ENCODE peak calls at places on chromosomes 11 and 22, in four cellular contexts. N, H, O and C are unnamed samples.

GRCh38 chr11:70826541-70826943 is 425.8 kb downstream of the SHANK2 start:
- DNase-seq in N (no peak), H (peak; percentile 69), O (no peak), C (no peak)

GRCh38 chr22:43587574-43587973 is 175.8 kb downstream of the MPPED1 start:
- DNase-seq in N (no peak), H (no peak), O (no peak), C (no peak)

GRCh38 chr11:108559340-108559739 is 34.2 kb downstream of the EXPH5 start:
- DNase-seq in N (no peak), H (no peak), O (no peak), C (no peak)

GRCh38 chr22:27809226-27809625 is 7.7 kb upstream of the MN1 start:
- DNase-seq in N (no peak), H (no peak), O (no peak), C (peak; percentile 20)

GRCh38 chr11:71436861-71437260 is 11.3 kb downstream of the DHCR7 start:
- DNase-seq in N (no peak), H (no peak), O (no peak), C (no peak)

GRCh38 chr11:69711824-69712801 is 8.3 kb upstream of the FGF19 start:
- DNase-seq in N (no peak), H (no peak), O (no peak), C (no peak)

GRCh38 chr11:75635009-75635909 is 33.6 kb downstream of the MAP6 start:
- DNase-seq in N (no peak), H (no peak), O (no peak), C (no peak)

GRCh38 chr11:12789574-12789973 is 115.4 kb downstream of the TEAD1 start:
- DNase-seq in N (no peak), H (no peak), O (no peak), C (no peak)

GRCh38 chr22:39266398-39267030 is 21.7 kb upstream of the PDGFB start:
- DNase-seq in N (peak; percentile 76), H (no peak), O (peak; percentile 96), C (no peak)

GRCh38 chr11:125938418-125938817 is 7.4 kb upstream of the VSIG10L2 start:
- DNase-seq in N (no peak), H (peak; percentile 31), O (no peak), C (no peak)

GRCh38 chr22:47101321-47101885 is 339.0 kb downstream of the TBC1D22A start:
- DNase-seq in N (no peak), H (no peak), O (no peak), C (no peak)

DNA sequence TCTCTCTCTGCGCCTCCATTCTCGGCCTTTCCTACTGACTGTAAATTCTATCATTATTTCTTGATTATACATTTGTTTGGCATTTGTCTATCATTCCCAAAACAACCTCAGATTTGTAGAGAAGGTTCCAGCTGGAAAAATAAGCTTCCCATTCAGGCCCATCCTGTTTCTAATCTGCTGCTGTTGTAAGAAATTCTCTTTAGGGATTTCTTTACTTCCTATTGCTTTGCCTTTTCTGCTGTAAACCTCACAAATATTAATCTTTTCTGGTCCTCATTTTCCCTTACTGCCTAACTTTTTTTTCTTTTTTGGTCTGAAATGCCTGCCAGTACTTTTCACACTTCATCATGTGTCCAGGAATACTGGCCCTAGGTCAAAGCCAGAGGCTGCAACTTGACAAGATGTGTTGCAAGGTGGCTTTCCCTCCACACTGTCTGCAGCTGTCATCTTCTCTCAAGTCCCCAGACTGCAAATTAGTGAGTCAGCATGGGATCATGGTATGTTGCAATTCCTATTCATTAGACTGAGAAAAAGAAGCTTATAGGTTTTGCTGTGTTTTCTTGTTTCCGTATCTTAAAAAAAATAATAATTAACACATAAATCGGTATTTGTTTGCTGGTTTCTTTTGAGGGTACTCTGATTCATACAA is 858.7 kb upstream of the CHORDC1 start:
- DNase-seq in N (no peak), H (no peak), O (no peak), C (no peak)
- TF ChIP-seq CBX5 in N (no peak), H (no peak), O (no peak), C (no peak)

GRCh38 chr11:45483361-45483760 is 182.1 kb downstream of the CHST1 start:
- DNase-seq in N (no peak), H (no peak), O (no peak), C (no peak)
- TF ChIP-seq ATF3 in N (no peak), H (no peak), O (no peak), C (no peak)

GRCh38 chr11:86743223-86744118 is 56.9 kb upstream of the PRSS23 start:
- DNase-seq in N (peak; percentile 57), H (no peak), O (no peak), C (peak; percentile 89)

GRCh38 chr11:86745571-86745970 is 54.8 kb upstream of the PRSS23 start:
- DNase-seq in N (no peak), H (no peak), O (no peak), C (no peak)

GRCh38 chr11:86740628-86741488 is 59.5 kb upstream of the PRSS23 start:
- DNase-seq in N (peak; percentile 78), H (no peak), O (no peak), C (peak; percentile 27)

GRCh38 chr11:86741489-86742435 is 58.6 kb upstream of the PRSS23 start:
- DNase-seq in N (peak; percentile 81), H (no peak), O (no peak), C (no peak)

DNA sequence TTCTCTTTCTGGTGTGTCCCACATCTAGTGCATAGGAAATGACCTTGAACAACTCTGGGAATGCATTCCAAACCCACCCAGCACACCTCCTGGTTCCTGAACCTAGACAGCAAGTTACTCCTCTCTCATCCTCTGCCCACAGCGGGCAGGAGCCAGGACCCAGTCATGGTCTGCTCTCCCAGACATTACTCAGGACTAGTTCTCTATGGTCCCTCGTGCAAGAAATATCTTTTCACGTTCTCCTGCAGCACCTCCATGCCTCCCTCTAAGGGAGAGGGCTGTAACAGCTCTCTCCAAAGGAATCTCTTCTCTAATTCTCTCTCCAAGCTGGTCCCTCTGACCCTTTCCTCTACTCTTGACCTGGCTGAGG is 57.9 kb upstream of the PRSS23 start:
- DNase-seq in N (no peak), H (no peak), O (no peak), C (no peak)
- TF ChIP-seq CBX5 in N (no peak), H (no peak), O (no peak), C (no peak)

GRCh38 chr11:72711141-72711540 is 36.9 kb upstream of the PDE2A start:
- DNase-seq in N (no peak), H (no peak), O (no peak), C (no peak)

GRCh38 chr11:72712876-72713275 is 38.7 kb upstream of the PDE2A start:
- DNase-seq in N (no peak), H (no peak), O (no peak), C (no peak)

GRCh38 chr11:72709478-72710238 is 35.4 kb upstream of the PDE2A start:
- DNase-seq in N (no peak), H (no peak), O (no peak), C (no peak)

GRCh38 chr11:72710278-72710677 is 36.1 kb upstream of the PDE2A start:
- DNase-seq in N (no peak), H (no peak), O (no peak), C (no peak)

GRCh38 chr11:72712168-72712721 is 38.0 kb upstream of the PDE2A start:
- DNase-seq in N (no peak), H (no peak), O (no peak), C (no peak)
- TF ChIP-seq ATF3 in N (no peak), H (no peak), O (no peak), C (no peak)

GRCh38 chr11:35633827-35634226 is 15.6 kb downstream of the FJX1 start:
- DNase-seq in N (peak; percentile 13), H (no peak), O (no peak), C (no peak)

GRCh38 chr11:35629511-35629910 is 11.3 kb downstream of the FJX1 start:
- DNase-seq in N (no peak), H (no peak), O (no peak), C (no peak)

GRCh38 chr11:35626511-35626910 is 8.3 kb downstream of the FJX1 start:
- DNase-seq in N (no peak), H (no peak), O (no peak), C (no peak)

GRCh38 chr11:35632301-35632700 is 14.0 kb downstream of the FJX1 start:
- DNase-seq in N (no peak), H (no peak), O (no peak), C (no peak)

GRCh38 chr11:35629914-35630313 is 11.7 kb downstream of the FJX1 start:
- DNase-seq in N (peak; percentile 37), H (no peak), O (no peak), C (no peak)
- TF ChIP-seq CBX5 in N (no peak), H (no peak), O (no peak), C (no peak)

DNA sequence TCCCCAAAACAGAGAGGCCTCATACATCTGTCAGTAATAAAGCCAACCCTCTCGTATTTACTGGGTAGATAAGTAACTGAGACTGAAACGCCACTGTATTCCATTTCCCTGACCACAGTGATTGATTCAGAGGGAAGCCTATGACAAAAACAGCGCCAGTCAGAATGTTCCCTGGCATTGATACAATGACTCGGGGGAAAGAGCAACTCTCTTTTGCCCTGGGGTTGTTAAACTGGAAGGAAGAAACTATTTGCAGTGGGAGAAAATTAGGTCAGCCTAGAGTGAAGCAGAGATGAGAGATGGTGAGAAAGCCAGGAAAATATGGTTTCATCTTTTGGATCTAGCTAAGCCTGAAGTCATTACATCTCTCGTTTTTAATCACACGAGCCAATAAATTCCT is 48.6 kb upstream of the RBFOX2 start:
- DNase-seq in N (no peak), H (no peak), O (no peak), C (no peak)
- TF ChIP-seq ATF3 in N (no peak), H (no peak), O (no peak), C (no peak)